ENCODE peak calls at places on chromosomes 5 and 9, in four cellular contexts. N is dorsolateral prefrontal cortex, T is IMR-90, U is K562. V is an unnamed sample.

GRCh38 chr9:5899292-5899691 is 8.6 kb downstream of the MLANA start:
- DNase-seq in N (no peak), T (no peak), U (peak), V (no peak)

GRCh38 chr5:177447066-177447610 is 524 bp downstream of the PRR7 start:
- DNase-seq in N (peak), T (peak), U (peak), V (no peak)

GRCh38 chr5:172736524-172737135 is 34.4 kb downstream of the DUSP1 start:
- DNase-seq in N (no peak), T (no peak), U (no peak), V (no peak)

GRCh38 chr5:122661496-122662180 is 113.2 kb upstream of the SNX2 start:
- DNase-seq in T (no peak), U (no peak), N (no peak), V (no peak)

GRCh38 chr5:173089581-173089980 is 33.4 kb downstream of the CREBRF start:
- DNase-seq in N (no peak), U (no peak), T (no peak), V (no peak)

GRCh38 chr9:137429974-137430722 is 7.0 kb downstream of the NOXA1 start:
- DNase-seq in U (peak), N (no peak), T (no peak), V (no peak)

GRCh38 chr9:127388037-127388855 is 8.7 kb upstream of the SLC2A8 start:
- DNase-seq in N (no peak), T (peak), U (peak), V (peak)

GRCh38 chr5:123512631-123513461 is 869 bp downstream of the CSNK1G3 start:
- DNase-seq in U (peak), N (no peak), T (peak), V (no peak)

GRCh38 chr9:91190062-91190461 is 171.7 kb downstream of the AUH start:
- DNase-seq in N (no peak), T (no peak), U (no peak), V (no peak)

GRCh38 chr5:95285406-95285761 is 490 bp upstream of the MCTP1 start:
- DNase-seq in U (no peak), N (no peak), T (no peak), V (no peak)

GRCh38 chr5:95284512-95285405 is at the start of gene MCTP1:
- DNase-seq in U (peak), N (peak), T (no peak), V (peak)

GRCh38 chr5:95281211-95281610 is 3.7 kb downstream of the MCTP1 start:
- DNase-seq in T (peak), U (no peak), N (no peak), V (peak)

GRCh38 chr5:95283022-95283615 is 1.8 kb downstream of the MCTP1 start:
- DNase-seq in U (no peak), T (no peak), N (no peak), V (no peak)

DNA sequence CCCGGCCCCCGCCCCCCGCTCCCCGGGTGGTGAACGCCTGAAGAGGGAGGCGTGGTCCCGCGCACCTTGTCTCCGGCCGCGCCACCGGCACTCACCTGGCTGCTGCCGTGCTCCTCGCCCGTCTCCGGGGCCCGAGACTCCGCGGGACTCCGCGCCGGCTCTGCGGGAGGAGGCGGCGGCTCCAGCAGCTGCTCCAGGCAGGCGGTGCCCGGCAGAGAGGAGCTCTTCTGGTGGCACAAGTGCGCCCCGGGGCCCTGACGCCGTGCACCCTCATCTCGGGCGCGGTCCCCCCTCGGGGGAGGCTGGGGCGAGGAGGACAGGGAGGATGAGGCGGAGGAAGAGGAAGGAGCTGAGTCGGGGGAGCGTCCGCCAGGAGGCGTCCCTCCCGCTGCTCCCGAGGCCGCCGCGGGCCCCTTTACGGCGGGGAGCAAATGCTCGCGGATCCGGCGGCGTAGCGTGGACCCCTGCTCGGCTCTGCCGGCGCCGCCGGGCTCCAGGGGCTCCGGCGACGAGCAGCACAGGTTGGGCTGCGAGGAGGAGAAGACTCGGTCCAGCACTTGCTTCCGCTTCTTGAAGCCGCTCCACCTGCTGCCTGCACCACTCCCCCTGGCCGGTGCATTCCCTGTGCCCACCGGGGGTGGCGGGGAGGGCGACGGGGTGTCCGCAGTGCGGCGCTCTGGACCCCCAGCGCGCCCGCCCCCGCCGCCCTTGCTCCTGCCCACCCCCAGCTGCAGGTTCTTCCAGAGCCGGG is 958 bp downstream of the MCTP1 start:
- DNase-seq in U (peak), T (no peak), N (no peak), V (no peak)
- TF ChIP-seq CTCF in U (peak), T (no peak), N (peak), V (peak)

GRCh38 chr9:78707080-78707479 is 410.2 kb downstream of the PSAT1 start:
- DNase-seq in N (no peak), U (no peak), T (no peak), V (no peak)
- H3K4me3 ChIP-seq in N (no peak), U (no peak), T (no peak), V (no peak)

GRCh38 chr5:167968784-167969183 is 322.7 kb upstream of the WWC1 start:
- DNase-seq in N (no peak), U (no peak), T (no peak), V (no peak)

GRCh38 chr5:167967494-167968180 is 323.8 kb upstream of the WWC1 start:
- DNase-seq in U (no peak), N (no peak), T (no peak), V (no peak)

GRCh38 chr5:167970002-167970401 is 321.4 kb upstream of the WWC1 start:
- DNase-seq in U (no peak), T (peak), N (no peak), V (no peak)

GRCh38 chr5:167961731-167962130 is 329.7 kb upstream of the WWC1 start:
- DNase-seq in T (no peak), N (no peak), U (no peak), V (no peak)

GRCh38 chr5:167964529-167964928 is 326.9 kb upstream of the WWC1 start:
- DNase-seq in T (no peak), N (no peak), U (no peak), V (no peak)
- TF ChIP-seq CTCF in T (peak), N (no peak), U (no peak), V (peak)

GRCh38 chr9:4832786-4833579 is 40.2 kb downstream of the RCL1 start:
- DNase-seq in U (peak), N (no peak), T (peak), V (peak)
- H3K4me3 ChIP-seq in U (no peak), N (no peak), T (no peak), V (no peak)

DNA sequence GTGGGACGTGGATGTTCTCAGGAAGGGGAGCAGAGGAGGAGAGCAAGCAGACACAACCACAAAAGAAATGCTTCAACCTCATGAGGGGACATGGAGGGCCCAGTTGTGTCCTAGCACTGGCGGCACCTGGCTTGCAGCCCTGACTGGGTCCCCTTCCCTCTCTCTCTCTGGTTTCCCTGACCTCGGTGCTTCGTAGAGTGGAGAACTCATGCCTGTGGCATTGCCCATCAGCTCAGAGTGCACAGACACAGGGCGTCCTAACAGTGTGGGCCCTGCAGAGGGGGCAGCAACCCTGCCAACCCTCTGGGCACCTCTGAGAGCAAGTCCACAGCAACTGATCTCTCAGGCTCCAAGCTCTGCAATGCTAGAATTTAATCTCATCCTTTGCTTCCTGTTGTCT is 140.6 kb downstream of the BARX1 start:
- DNase-seq in U (no peak), N (no peak), T (no peak), V (no peak)
- TF ChIP-seq CTCF in U (no peak), N (no peak), T (no peak), V (peak)

GRCh38 chr5:43039115-43039467 is 1.0 kb downstream of the ANXA2R start:
- DNase-seq in T (no peak), U (no peak), N (no peak), V (no peak)
- H3K4me3 ChIP-seq in T (peak), U (peak), N (peak), V (peak)

GRCh38 chr5:26329562-26330189 is 708.7 kb downstream of the CDH9 start:
- DNase-seq in N (no peak), U (no peak), T (no peak), V (no peak)
- TF ChIP-seq CTCF in N (peak), U (no peak), T (no peak), V (peak)

DNA sequence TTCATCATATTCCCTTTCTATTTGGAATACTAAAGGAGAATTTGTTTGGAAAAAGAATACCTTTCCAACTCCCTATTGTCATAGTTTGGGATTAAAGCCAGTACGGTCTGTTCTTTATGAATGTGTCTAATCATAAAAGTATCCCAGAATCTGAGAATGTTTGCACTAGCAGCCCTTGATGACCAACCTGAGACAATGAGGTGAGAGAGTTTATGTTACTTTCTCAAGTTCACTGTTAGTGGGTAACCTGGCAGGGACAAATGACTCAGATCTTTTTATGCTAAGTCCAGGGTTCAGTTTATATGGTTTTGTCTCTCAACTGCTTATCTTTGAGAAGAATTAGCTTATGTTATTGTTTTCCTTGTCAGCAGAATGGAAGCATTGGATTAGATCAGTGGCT is 25.3 kb upstream of the TLR4 start:
- DNase-seq in T (no peak), U (no peak), N (no peak), V (no peak)
- H3K4me3 ChIP-seq in T (no peak), U (no peak), N (no peak), V (no peak)

DNA sequence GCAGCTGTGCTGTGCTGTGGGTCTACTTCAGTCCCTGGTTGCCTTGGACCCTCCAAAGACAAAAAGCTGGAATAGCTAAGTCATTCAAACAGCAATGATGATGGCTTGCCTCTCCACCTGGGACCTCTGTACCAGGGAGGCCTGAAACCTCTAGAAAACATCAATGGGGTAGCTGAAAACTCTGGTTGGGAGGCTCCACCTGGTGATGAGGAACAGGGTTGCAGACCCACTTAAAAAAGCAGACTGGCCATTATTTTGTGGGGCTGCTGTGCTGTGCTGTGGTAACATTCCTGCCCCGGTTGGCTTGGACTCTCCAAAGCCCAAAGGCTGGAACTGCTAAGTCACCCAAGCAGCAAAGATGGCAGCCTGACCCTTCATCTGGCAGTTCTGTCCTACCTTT is 839.3 kb upstream of the ARRDC3 start:
- DNase-seq in T (peak), U (no peak), N (no peak), V (no peak)
- TF ChIP-seq CTCF in T (no peak), U (no peak), N (no peak), V (peak)

V was measured in retinal pigment epithelial cell.